ENCODE peak calls at places on chromosome 2, in eight cellular contexts. One of them, this sample, is unnamed.

GRCh38 chr2:192194866-192195547 is at the start of gene TMEFF2:
- DNase-seq in IMR-90: peak; percentile 83
- DNase-seq in heart left ventricle: peak; percentile 56
- DNase-seq in esophagus squamous epithelium: no peak
- DNase-seq in OCI-LY7: no peak
- DNase-seq in brain microvascular endothelial cell: peak; percentile 74
- DNase-seq in PC-3: peak; percentile 43
- DNase-seq in astrocyte: peak; percentile 73
- DNase-seq in this sample: peak; percentile 45

GRCh38 chr2:72145658-72146329 is 1.9 kb downstream of the CYP26B1 start:
- DNase-seq in IMR-90: no peak
- DNase-seq in PC-3: no peak
- DNase-seq in esophagus squamous epithelium: no peak
- DNase-seq in OCI-LY7: no peak
- DNase-seq in brain microvascular endothelial cell: no peak
- DNase-seq in heart left ventricle: peak; percentile 5
- DNase-seq in astrocyte: no peak
- DNase-seq in this sample: peak; percentile 24

GRCh38 chr2:134774786-134775641 is 56.2 kb upstream of the TMEM163 start:
- DNase-seq in heart left ventricle: no peak
- DNase-seq in OCI-LY7: no peak
- DNase-seq in brain microvascular endothelial cell: no peak
- DNase-seq in PC-3: peak; percentile 80
- DNase-seq in esophagus squamous epithelium: no peak
- DNase-seq in astrocyte: no peak
- DNase-seq in IMR-90: no peak
- DNase-seq in this sample: no peak

GRCh38 chr2:76678358-76679024 is 843.7 kb downstream of the LRRTM4 start:
- DNase-seq in astrocyte: no peak
- DNase-seq in heart left ventricle: no peak
- DNase-seq in brain microvascular endothelial cell: no peak
- DNase-seq in esophagus squamous epithelium: no peak
- DNase-seq in OCI-LY7: no peak
- DNase-seq in PC-3: no peak
- DNase-seq in IMR-90: no peak
- DNase-seq in this sample: no peak

GRCh38 chr2:240232961-240233890 is 92.8 kb upstream of the OTOS start:
- DNase-seq in brain microvascular endothelial cell: peak; percentile 70
- DNase-seq in IMR-90: peak; percentile 71
- DNase-seq in PC-3: peak; percentile 84
- DNase-seq in esophagus squamous epithelium: peak; percentile 26
- DNase-seq in OCI-LY7: peak; percentile 76
- DNase-seq in heart left ventricle: peak; percentile 87
- DNase-seq in astrocyte: peak; percentile 65
- DNase-seq in this sample: peak; percentile 93

GRCh38 chr2:68238955-68239822 is 13.1 kb downstream of the PPP3R1 start:
- DNase-seq in PC-3: no peak
- DNase-seq in IMR-90: peak; percentile 49
- DNase-seq in astrocyte: peak; percentile 50
- DNase-seq in brain microvascular endothelial cell: no peak
- DNase-seq in heart left ventricle: no peak
- DNase-seq in OCI-LY7: no peak
- DNase-seq in esophagus squamous epithelium: no peak
- DNase-seq in this sample: no peak

GRCh38 chr2:111031546-111032484 is 88.9 kb upstream of the BCL2L11 start:
- DNase-seq in OCI-LY7: no peak
- DNase-seq in brain microvascular endothelial cell: no peak
- DNase-seq in astrocyte: no peak
- DNase-seq in heart left ventricle: peak; percentile 45
- DNase-seq in esophagus squamous epithelium: no peak
- DNase-seq in PC-3: peak; percentile 14
- DNase-seq in IMR-90: no peak
- DNase-seq in this sample: peak; percentile 50

GRCh38 chr2:85745619-85746018 is 8.2 kb upstream of the ATOH8 start:
- DNase-seq in IMR-90: no peak
- DNase-seq in OCI-LY7: no peak
- DNase-seq in brain microvascular endothelial cell: no peak
- DNase-seq in PC-3: no peak
- DNase-seq in esophagus squamous epithelium: no peak
- DNase-seq in astrocyte: no peak
- DNase-seq in heart left ventricle: no peak
- DNase-seq in this sample: no peak

GRCh38 chr2:59888015-59888414 is 665.4 kb downstream of the BCL11A start:
- DNase-seq in heart left ventricle: no peak
- DNase-seq in esophagus squamous epithelium: no peak
- DNase-seq in IMR-90: no peak
- DNase-seq in brain microvascular endothelial cell: no peak
- DNase-seq in astrocyte: no peak
- DNase-seq in OCI-LY7: peak; percentile 85
- DNase-seq in PC-3: no peak
- DNase-seq in this sample: no peak

GRCh38 chr2:66574701-66575624 is 140.0 kb downstream of the MEIS1 start:
- DNase-seq in OCI-LY7: peak; percentile 16
- DNase-seq in PC-3: peak; percentile 77
- DNase-seq in IMR-90: peak; percentile 91
- DNase-seq in heart left ventricle: peak; percentile 67
- DNase-seq in brain microvascular endothelial cell: peak; percentile 42
- DNase-seq in esophagus squamous epithelium: no peak
- DNase-seq in astrocyte: peak; percentile 82
- DNase-seq in this sample: peak; percentile 58

GRCh38 chr2:69715964-69716363 is 26.0 kb upstream of the ANXA4 start:
- DNase-seq in astrocyte: peak; percentile 88
- DNase-seq in PC-3: no peak
- DNase-seq in IMR-90: peak; percentile 61
- DNase-seq in brain microvascular endothelial cell: peak; percentile 79
- DNase-seq in OCI-LY7: no peak
- DNase-seq in esophagus squamous epithelium: no peak
- DNase-seq in heart left ventricle: no peak
- DNase-seq in this sample: no peak

GRCh38 chr2:218883491-218884490 is 3.1 kb downstream of the WNT10A start:
- DNase-seq in brain microvascular endothelial cell: no peak
- DNase-seq in PC-3: no peak
- DNase-seq in IMR-90: no peak
- DNase-seq in OCI-LY7: peak; percentile 26
- DNase-seq in esophagus squamous epithelium: no peak
- DNase-seq in astrocyte: no peak
- DNase-seq in heart left ventricle: no peak
- DNase-seq in this sample: no peak

GRCh38 chr2:133641497-133641896 is 73.2 kb upstream of the NCKAP5 start:
- DNase-seq in PC-3: peak; percentile 98
- DNase-seq in esophagus squamous epithelium: no peak
- DNase-seq in heart left ventricle: peak; percentile 10
- DNase-seq in IMR-90: peak; percentile 29
- DNase-seq in brain microvascular endothelial cell: no peak
- DNase-seq in astrocyte: no peak
- DNase-seq in OCI-LY7: no peak
- DNase-seq in this sample: peak; percentile 29

GRCh38 chr2:215950009-215950408 is 63.3 kb downstream of the MREG start:
- DNase-seq in brain microvascular endothelial cell: peak; percentile 38
- DNase-seq in astrocyte: peak; percentile 39
- DNase-seq in heart left ventricle: no peak
- DNase-seq in esophagus squamous epithelium: no peak
- DNase-seq in IMR-90: peak; percentile 67
- DNase-seq in OCI-LY7: peak; percentile 57
- DNase-seq in PC-3: peak; percentile 81
- DNase-seq in this sample: no peak

GRCh38 chr2:129708221-129708967 is 271.1 kb upstream of the RAB6C start:
- DNase-seq in OCI-LY7: no peak
- DNase-seq in brain microvascular endothelial cell: no peak
- DNase-seq in IMR-90: no peak
- DNase-seq in astrocyte: no peak
- DNase-seq in esophagus squamous epithelium: no peak
- DNase-seq in PC-3: no peak
- DNase-seq in heart left ventricle: no peak
- DNase-seq in this sample: peak; percentile 18
- TF ChIP-seq CTCF in OCI-LY7: peak; percentile 39
- TF ChIP-seq CTCF in brain microvascular endothelial cell: no peak
- TF ChIP-seq CTCF in IMR-90: no peak
- TF ChIP-seq CTCF in astrocyte: no peak
- TF ChIP-seq CTCF in esophagus squamous epithelium: no peak
- TF ChIP-seq CTCF in PC-3: no peak
- TF ChIP-seq CTCF in heart left ventricle: no peak
- TF ChIP-seq CTCF in this sample: no peak

GRCh38 chr2:239227661-239228371 is 173.0 kb downstream of the HDAC4 start:
- DNase-seq in esophagus squamous epithelium: no peak
- DNase-seq in PC-3: no peak
- DNase-seq in astrocyte: peak; percentile 33
- DNase-seq in IMR-90: peak; percentile 52
- DNase-seq in brain microvascular endothelial cell: no peak
- DNase-seq in OCI-LY7: no peak
- DNase-seq in heart left ventricle: no peak
- DNase-seq in this sample: no peak
- H3K27ac ChIP-seq in esophagus squamous epithelium: peak overlapping the region; percentile 85
- H3K27ac ChIP-seq in PC-3: no peak overlapping the region
- H3K27ac ChIP-seq in astrocyte: no peak overlapping the region
- H3K27ac ChIP-seq in IMR-90: peak overlapping the region; percentile 81
- H3K27ac ChIP-seq in brain microvascular endothelial cell: no peak overlapping the region
- H3K27ac ChIP-seq in OCI-LY7: no peak overlapping the region
- H3K27ac ChIP-seq in heart left ventricle: peak overlapping the region; percentile 53
- H3K27ac ChIP-seq in this sample: no peak overlapping the region

GRCh38 chr2:101776172-101777043 is 78.9 kb downstream of the MAP4K4 start:
- DNase-seq in IMR-90: no peak
- DNase-seq in astrocyte: no peak
- DNase-seq in heart left ventricle: no peak
- DNase-seq in brain microvascular endothelial cell: peak; percentile 35
- DNase-seq in OCI-LY7: no peak
- DNase-seq in PC-3: no peak
- DNase-seq in esophagus squamous epithelium: no peak
- DNase-seq in this sample: no peak
- TF ChIP-seq CTCF in IMR-90: peak; percentile 22
- TF ChIP-seq CTCF in astrocyte: peak; percentile 23
- TF ChIP-seq CTCF in heart left ventricle: peak; percentile 48
- TF ChIP-seq CTCF in brain microvascular endothelial cell: peak; percentile 68
- TF ChIP-seq CTCF in OCI-LY7: no peak
- TF ChIP-seq CTCF in PC-3: no peak
- TF ChIP-seq CTCF in esophagus squamous epithelium: no peak
- TF ChIP-seq CTCF in this sample: no peak

DNA sequence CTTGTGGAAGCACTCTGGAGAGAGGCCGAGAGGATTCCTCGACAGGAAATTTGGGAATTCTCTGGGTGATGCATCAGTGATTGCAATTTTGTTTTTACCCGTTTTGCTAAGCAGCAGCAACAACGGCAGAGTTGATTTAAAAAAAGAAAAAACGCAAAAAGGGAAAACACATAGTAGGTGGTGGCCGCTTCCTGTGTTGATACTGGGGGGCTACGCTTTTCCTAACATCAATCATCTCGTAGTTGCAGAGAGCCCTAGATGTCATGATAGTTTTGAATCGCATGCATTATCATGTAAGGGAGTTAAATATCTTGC is 271 bp upstream of the RBM43 start:
- DNase-seq in esophagus squamous epithelium: no peak
- DNase-seq in astrocyte: no peak
- DNase-seq in IMR-90: no peak
- DNase-seq in OCI-LY7: no peak
- DNase-seq in heart left ventricle: no peak
- DNase-seq in PC-3: no peak
- DNase-seq in brain microvascular endothelial cell: no peak
- DNase-seq in this sample: no peak
- H3K27ac ChIP-seq in esophagus squamous epithelium: peak overlapping the region; percentile 95
- H3K27ac ChIP-seq in astrocyte: peak overlapping the region; percentile 79
- H3K27ac ChIP-seq in IMR-90: peak overlapping the region; percentile 93
- H3K27ac ChIP-seq in OCI-LY7: no peak overlapping the region
- H3K27ac ChIP-seq in heart left ventricle: peak overlapping the region; percentile 96
- H3K27ac ChIP-seq in PC-3: peak overlapping the region; percentile 75
- H3K27ac ChIP-seq in brain microvascular endothelial cell: peak overlapping the region; percentile 86
- H3K27ac ChIP-seq in this sample: peak overlapping the region; percentile 98

DNA sequence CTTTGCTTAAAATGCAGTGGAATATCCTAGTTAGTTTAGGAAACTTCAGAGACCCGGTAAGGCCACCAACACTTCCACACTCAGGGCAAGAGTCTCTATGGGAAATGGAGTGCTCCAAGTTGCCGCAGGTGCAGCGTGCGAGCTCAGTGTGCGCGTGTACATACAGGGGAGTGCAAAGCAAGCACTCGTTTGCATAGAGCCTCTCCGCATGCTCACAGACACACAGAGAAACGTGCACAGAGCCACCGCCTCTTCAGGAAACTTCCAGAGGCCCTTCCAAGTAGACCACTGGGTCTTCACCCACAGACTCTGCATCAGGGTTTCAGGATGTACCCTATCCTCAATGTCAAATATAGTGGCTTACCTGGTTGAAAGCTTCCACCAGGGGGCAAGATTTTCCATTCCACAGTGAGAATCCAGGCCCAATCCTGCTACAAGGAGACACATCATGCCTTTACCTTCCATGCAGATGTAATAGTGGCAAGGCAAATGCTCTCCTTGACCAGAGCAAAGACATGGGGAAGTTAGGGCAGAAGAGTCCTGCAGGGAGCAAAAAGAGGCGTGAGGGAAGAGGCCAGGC is 513.0 kb upstream of the MYT1L start:
- DNase-seq in brain microvascular endothelial cell: no peak
- DNase-seq in astrocyte: no peak
- DNase-seq in heart left ventricle: no peak
- DNase-seq in OCI-LY7: peak; percentile 35
- DNase-seq in PC-3: peak; percentile 6
- DNase-seq in esophagus squamous epithelium: no peak
- DNase-seq in IMR-90: no peak
- DNase-seq in this sample: no peak
- TF ChIP-seq CTCF in brain microvascular endothelial cell: no peak
- TF ChIP-seq CTCF in astrocyte: no peak
- TF ChIP-seq CTCF in heart left ventricle: no peak
- TF ChIP-seq CTCF in OCI-LY7: peak; percentile 73
- TF ChIP-seq CTCF in PC-3: peak; percentile 46
- TF ChIP-seq CTCF in esophagus squamous epithelium: no peak
- TF ChIP-seq CTCF in IMR-90: no peak
- TF ChIP-seq CTCF in this sample: no peak

GRCh38 chr2:105335469-105335868 is 1.9 kb upstream of the C2orf49 start:
- DNase-seq in brain microvascular endothelial cell: no peak
- DNase-seq in astrocyte: no peak
- DNase-seq in OCI-LY7: no peak
- DNase-seq in IMR-90: no peak
- DNase-seq in esophagus squamous epithelium: no peak
- DNase-seq in PC-3: no peak
- DNase-seq in heart left ventricle: no peak
- DNase-seq in this sample: no peak
- H3K27ac ChIP-seq in brain microvascular endothelial cell: no peak overlapping the region
- H3K27ac ChIP-seq in astrocyte: no peak overlapping the region
- H3K27ac ChIP-seq in OCI-LY7: no peak overlapping the region
- H3K27ac ChIP-seq in IMR-90: no peak overlapping the region
- H3K27ac ChIP-seq in esophagus squamous epithelium: no peak overlapping the region
- H3K27ac ChIP-seq in PC-3: no peak overlapping the region
- H3K27ac ChIP-seq in heart left ventricle: no peak overlapping the region
- H3K27ac ChIP-seq in this sample: no peak overlapping the region